ENCODE peak calls at places on chromosomes 12 and 14, in nine cellular contexts. H, K, X, M, G, Y, P, A and L are unnamed samples.

GRCh38 chr12:46217686-46218508 is 50.9 kb downstream of the SLC38A1 start:
- DNase-seq in H (no peak), K (peak), X (peak), M (no peak), G (no peak), Y (no peak), P (peak), A (peak), L (no peak)

GRCh38 chr14:76810953-76811400 is 1.7 kb downstream of the ANGEL1 start:
- DNase-seq in H (no peak), K (no peak), X (no peak), M (peak), G (peak), Y (no peak), P (peak), A (no peak), L (no peak)

GRCh38 chr12:13175499-13175898 is 21.0 kb upstream of the EMP1 start:
- DNase-seq in H (no peak), K (no peak), X (no peak), M (peak), G (no peak), Y (no peak), P (no peak), A (no peak), L (no peak)

GRCh38 chr14:96783306-96784224 is 13.6 kb upstream of the VRK1 start:
- DNase-seq in H (no peak), K (no peak), X (no peak), M (no peak), G (no peak), Y (no peak), P (no peak), A (no peak), L (no peak)

GRCh38 chr14:102891556-102891955 is 30.9 kb upstream of the AMN start:
- DNase-seq in H (no peak), K (no peak), X (no peak), M (no peak), G (no peak), Y (no peak), P (no peak), A (no peak), L (no peak)

GRCh38 chr14:69375722-69376121 is 22.4 kb downstream of the ERH start:
- DNase-seq in H (no peak), K (no peak), X (no peak), M (no peak), G (no peak), Y (no peak), P (no peak), A (no peak), L (no peak)

GRCh38 chr12:111034911-111035577 is 114.7 kb upstream of the MYL2 start:
- DNase-seq in H (no peak), K (no peak), X (no peak), M (no peak), G (no peak), Y (no peak), P (peak), A (no peak), L (no peak)

GRCh38 chr12:123364532-123365140 is at the start of gene SBNO1:
- DNase-seq in H (peak), K (peak), X (peak), M (peak), G (peak), Y (peak), P (peak), A (peak), L (no peak)

GRCh38 chr12:34343345-34343744 is 321.0 kb downstream of the ALG10 start:
- DNase-seq in H (no peak), K (no peak), X (no peak), M (no peak), G (no peak), Y (no peak), P (no peak), A (no peak), L (no peak)

GRCh38 chr12:6790496-6791150 is 1.3 kb downstream of the CD4 start:
- DNase-seq in H (no peak), K (no peak), X (peak), M (no peak), G (no peak), Y (no peak), P (no peak), A (no peak), L (no peak)

GRCh38 chr12:51687142-51687935 is 96.3 kb downstream of the SCN8A start:
- DNase-seq in H (no peak), K (no peak), X (no peak), M (no peak), G (no peak), Y (no peak), P (no peak), A (no peak), L (no peak)

GRCh38 chr14:31159682-31160296 is 47.8 kb downstream of the HECTD1 start:
- DNase-seq in H (no peak), K (no peak), X (no peak), M (no peak), G (no peak), Y (no peak), P (no peak), A (no peak), L (no peak)

GRCh38 chr12:124509676-124510300 is 57.6 kb downstream of the NCOR2 start:
- DNase-seq in H (no peak), K (peak), X (no peak), M (no peak), G (peak), Y (no peak), P (no peak), A (no peak), L (no peak)

GRCh38 chr12:13941258-13942249 is 39.8 kb downstream of the GRIN2B start:
- DNase-seq in H (no peak), K (no peak), X (no peak), M (peak), G (peak), Y (no peak), P (peak), A (no peak), L (no peak)

GRCh38 chr14:104422301-104423223 is 157.0 kb upstream of the C14orf180 start:
- DNase-seq in H (no peak), K (no peak), X (no peak), M (no peak), G (no peak), Y (no peak), P (no peak), A (no peak), L (no peak)

GRCh38 chr12:18165422-18165871 is 75.5 kb upstream of the RERGL start:
- DNase-seq in H (no peak), K (no peak), X (no peak), M (peak), G (no peak), Y (no peak), P (no peak), A (no peak), L (no peak)

GRCh38 chr12:50825372-50825838 is 17.3 kb upstream of the TMPRSS12 start:
- DNase-seq in H (no peak), K (no peak), X (no peak), M (peak), G (peak), Y (peak), P (no peak), A (no peak), L (no peak)